ENCODE peak calls at places on chromosomes 13 and 19, in five cellular contexts. A is GM12865; L is CD8-positive, alpha-beta T cell; U is lower lobe of right lung; N is activated B cell treated with CpG ODN at 0.5 μM for 24 hours. I is an unnamed sample.

GRCh38 chr19:3494051-3494450 is 6.4 kb downstream of the DOHH start:
- DNase-seq in L (no peak), U (no peak), N (no peak), A (peak), I (no peak)

GRCh38 chr19:12996542-12997094 is 1.3 kb downstream of the NFIX start:
- DNase-seq in L (no peak), A (no peak), N (no peak), U (no peak), I (peak)

GRCh38 chr13:51717786-51718398 is 86.1 kb downstream of the DHRS12 start:
- DNase-seq in L (no peak), N (no peak), A (no peak), U (no peak), I (no peak)

GRCh38 chr13:46552888-46553520 is at the start of gene LRCH1:
- DNase-seq in L (peak), A (peak), U (peak), N (peak), I (peak)

GRCh38 chr19:17227798-17228367 is 1.9 kb downstream of the OCEL1 start:
- DNase-seq in U (no peak), N (no peak), L (no peak), A (no peak), I (no peak)

GRCh38 chr13:41001695-41002094 is 17.4 kb downstream of the ELF1 start:
- DNase-seq in A (no peak), L (no peak), N (no peak), U (no peak), I (no peak)

GRCh38 chr13:110054041-110054440 is 252.9 kb downstream of the COL4A1 start:
- DNase-seq in U (no peak), A (no peak), L (no peak), N (no peak), I (no peak)

GRCh38 chr19:54188224-54188871 is 1.0 kb downstream of the MBOAT7 start:
- DNase-seq in U (peak), A (no peak), N (no peak), L (peak), I (no peak)

GRCh38 chr13:36920612-36921185 is 661 bp upstream of the SMAD9 start:
- DNase-seq in A (no peak), L (no peak), N (no peak), U (no peak), I (no peak)

GRCh38 chr13:96199315-96199714 is 109.4 kb downstream of the HS6ST3 start:
- DNase-seq in N (no peak), L (no peak), A (no peak), U (no peak), I (no peak)

GRCh38 chr13:98549006-98549727 is 27.7 kb downstream of the STK24 start:
- DNase-seq in N (no peak), U (no peak), A (peak), L (no peak), I (no peak)

GRCh38 chr13:49539746-49540145 is 44.0 kb downstream of the PHF11 start:
- DNase-seq in A (no peak), N (no peak), L (no peak), U (no peak), I (no peak)

GRCh38 chr19:17488593-17489391 is 18.5 kb downstream of the SLC27A1 start:
- DNase-seq in N (peak), L (peak), A (peak), U (peak), I (peak)

GRCh38 chr13:89726690-89727435 is 1620.6 kb upstream of the MIR17HG start:
- DNase-seq in U (no peak), L (no peak), N (no peak), A (no peak), I (no peak)

GRCh38 chr19:34336781-34337271 is 28.2 kb upstream of the GPI start:
- DNase-seq in L (peak), A (peak), U (no peak), N (no peak), I (no peak)

GRCh38 chr19:5536337-5536894 is 31.3 kb downstream of the TINCR start:
- DNase-seq in N (no peak), L (no peak), A (no peak), U (peak), I (peak)

GRCh38 chr19:39253374-39254149 is 4.9 kb upstream of the IFNL4 start:
- DNase-seq in A (no peak), N (no peak), L (no peak), U (no peak), I (no peak)

GRCh38 chr13:110993788-110994187 is 78.9 kb upstream of the ANKRD10 start:
- DNase-seq in L (no peak), N (no peak), U (no peak), A (no peak), I (no peak)

GRCh38 chr19:31002852-31003251 is 346.4 kb downstream of the TSHZ3 start:
- DNase-seq in A (no peak), U (no peak), N (no peak), L (no peak), I (no peak)

GRCh38 chr19:54905411-54905810 is 537 bp upstream of the NCR1 start:
- DNase-seq in L (no peak), N (no peak), A (no peak), U (no peak), I (no peak)

GRCh38 chr13:28679628-28680027 is 20.7 kb downstream of the POMP start:
- DNase-seq in U (no peak), N (no peak), A (no peak), L (no peak), I (no peak)

GRCh38 chr13:91534996-91535395 is 136.6 kb downstream of the GPC5 start:
- DNase-seq in A (no peak), N (no peak), U (no peak), L (no peak), I (no peak)

GRCh38 chr19:39497850-39498261 is 891 bp upstream of the DLL3 start:
- DNase-seq in U (no peak), A (peak), N (no peak), L (no peak), I (peak)

GRCh38 chr19:1935484-1936208 is 5.3 kb upstream of the CSNK1G2 start:
- DNase-seq in U (no peak), N (no peak), A (peak), L (no peak), I (no peak)

GRCh38 chr19:14519860-14520407 is 1.7 kb upstream of the DNAJB1 start:
- DNase-seq in N (no peak), A (no peak), U (no peak), L (no peak), I (peak)

GRCh38 chr13:113129921-113130750 is 7.5 kb downstream of the F10 start:
- DNase-seq in A (no peak), U (peak), L (no peak), N (peak), I (peak)

GRCh38 chr13:100987993-100988392 is 313.4 kb upstream of the TMTC4 start:
- DNase-seq in L (no peak), A (no peak), N (no peak), U (no peak), I (no peak)

GRCh38 chr13:45121421-45121820 is 1.1 kb downstream of the GTF2F2 start:
- DNase-seq in L (no peak), A (peak), N (no peak), U (no peak), I (no peak)

GRCh38 chr13:112978561-112979405 is 9.8 kb downstream of the MCF2L start:
- DNase-seq in N (no peak), A (no peak), L (no peak), U (no peak), I (no peak)

GRCh38 chr13:114154476-114154875 is 22.1 kb upstream of the RASA3 start:
- DNase-seq in L (no peak), N (no peak), A (no peak), U (no peak), I (no peak)

I was measured in left lung.